ENCODE peak calls at places on chromosome 4, in four cellular contexts. S is GM04504; F is H9; X is activated T-cell treated with anti-CD3 and anti-CD28 coated beads, Interleukin-2, amount 50 U/mL, for 1 hour. L is an unnamed sample.

GRCh38 chr4:151432654-151433053 is 23.7 kb downstream of the FHIP1A start:
- DNase-seq in F (no peak), S (no peak), X (no peak), L (no peak)

GRCh38 chr4:138560448-138560847 is 318.3 kb upstream of the SLC7A11 start:
- DNase-seq in S (no peak), X (no peak), F (peak; percentile 71), L (no peak)

GRCh38 chr4:148166132-148166531 is 276.1 kb downstream of the NR3C2 start:
- DNase-seq in F (no peak), X (no peak), S (peak; percentile 2), L (no peak)

GRCh38 chr4:55722132-55722531 is 86.0 kb upstream of the NMU start:
- DNase-seq in S (no peak), F (no peak), X (no peak), L (no peak)

GRCh38 chr4:6221851-6222760 is 21.8 kb upstream of the JAKMIP1 start:
- DNase-seq in S (no peak), X (peak; percentile 30), F (peak; percentile 79), L (no peak)

GRCh38 chr4:139609647-139610046 is 53.6 kb upstream of the SETD7 start:
- DNase-seq in F (no peak), X (no peak), S (no peak), L (no peak)

GRCh38 chr4:186161138-186161537 is 30.2 kb upstream of the CYP4V2 start:
- DNase-seq in X (no peak), S (no peak), F (no peak), L (no peak)

GRCh38 chr4:186688150-186688943 is 35.3 kb downstream of the FAT1 start:
- DNase-seq in X (no peak), F (peak; percentile 84), S (no peak), L (no peak)

GRCh38 chr4:173121044-173121685 is 47.4 kb upstream of the GALNT7 start:
- DNase-seq in F (peak; percentile 57), X (no peak), S (no peak), L (no peak)

GRCh38 chr4:137531951-137532868 is at the start of gene PCDH18:
- DNase-seq in X (no peak), F (peak; percentile 91), S (peak; percentile 97), L (no peak)

GRCh38 chr4:55303818-55304217 is 42.2 kb upstream of the SRD5A3 start:
- DNase-seq in F (no peak), X (no peak), S (no peak), L (no peak)

GRCh38 chr4:158496030-158496741 is 25.5 kb upstream of the RXFP1 start:
- DNase-seq in X (no peak), F (peak; percentile 58), S (no peak), L (no peak)

GRCh38 chr4:31557444-31557843 is 837.3 kb downstream of the PCDH7 start:
- DNase-seq in S (no peak), F (no peak), X (no peak), L (no peak)

GRCh38 chr4:74174421-74174820 is 16.5 kb downstream of the MTHFD2L start:
- DNase-seq in F (no peak), S (no peak), X (no peak), L (no peak)

GRCh38 chr4:7394184-7394575 is 40.5 kb downstream of the PSAPL1 start:
- DNase-seq in X (no peak), F (no peak), S (no peak), L (no peak)

GRCh38 chr4:16160457-16160856 is 65.8 kb downstream of the TAPT1 start:
- DNase-seq in F (no peak), X (no peak), S (no peak), L (no peak)

GRCh38 chr4:177759714-177760113 is 317.5 kb upstream of the AGA start:
- DNase-seq in S (no peak), F (no peak), X (no peak), L (no peak)

GRCh38 chr4:54005475-54005874 is 58.9 kb downstream of the CHIC2 start:
- DNase-seq in F (no peak), S (no peak), X (no peak), L (no peak)

GRCh38 chr4:139593091-139593564 is 37.1 kb upstream of the SETD7 start:
- DNase-seq in S (no peak), F (no peak), X (no peak), L (no peak)

GRCh38 chr4:69066945-69067344 is 29.3 kb upstream of the UGT2B7 start:
- DNase-seq in X (no peak), F (no peak), S (no peak), L (no peak)

GRCh38 chr4:71680706-71681105 is 103.2 kb downstream of the GC start:
- DNase-seq in X (no peak), S (no peak), F (no peak), L (no peak)

GRCh38 chr4:10783351-10783750 is 98.8 kb upstream of the CLNK start:
- DNase-seq in S (no peak), F (no peak), X (no peak), L (no peak)

GRCh38 chr4:174156239-174156826 is 127.1 kb downstream of the FBXO8 start:
- DNase-seq in S (peak; percentile 24), F (no peak), X (no peak), L (no peak)

GRCh38 chr4:110680217-110680616 is 57.3 kb upstream of the PITX2 start:
- DNase-seq in F (no peak), X (no peak), S (no peak), L (no peak)

GRCh38 chr4:74267998-74268606 is 40.2 kb upstream of the EPGN start:
- DNase-seq in F (no peak), X (no peak), S (peak; percentile 47), L (no peak)

GRCh38 chr4:156420557-156420956 is 466.9 kb upstream of the CTSO start:
- DNase-seq in X (no peak), S (no peak), F (no peak), L (no peak)

GRCh38 chr4:74284074-74284473 is 24.2 kb upstream of the EPGN start:
- DNase-seq in F (no peak), S (peak; percentile 41), X (no peak), L (no peak)

GRCh38 chr4:169270810-169271691 is at the start of gene SH3RF1:
- DNase-seq in S (peak; percentile 83), X (peak; percentile 18), F (peak; percentile 69), L (peak; percentile 44)

GRCh38 chr4:135256111-135256510 is 1054.5 kb upstream of the PABPC4L start:
- DNase-seq in S (no peak), F (no peak), X (no peak), L (no peak)